ENCODE peak calls at places on chromosomes 4 and X, in eight cellular contexts. Z is cardiac fibroblast, P is tibial nerve, K is astrocyte of the spinal cord, X is MM.1S, O is kidney epithelial cell, S is heart left ventricle, H is psoas muscle. D is an unnamed sample.

GRCh38 chr4:57053508-57053907 is 56.7 kb downstream of the IGFBP7 start:
- DNase-seq in X (no peak), P (no peak), O (peak), S (no peak), Z (peak), H (no peak), K (peak), D (no peak)

GRCh38 chr4:77076889-77077635 is 1.3 kb upstream of the CCNI start:
- DNase-seq in K (no peak), H (no peak), X (no peak), Z (no peak), P (no peak), O (no peak), S (no peak), D (no peak)

GRCh38 chrX:435536-436122 is 48.9 kb upstream of the PPP2R3B start:
- DNase-seq in P (no peak), Z (no peak), K (no peak), H (peak), S (no peak), X (no peak), O (no peak), D (no peak)

GRCh38 chr4:163482197-163482596 is 8.6 kb upstream of the TKTL2 start:
- DNase-seq in S (no peak), X (peak), O (no peak), P (no peak), H (no peak), Z (no peak), K (no peak), D (peak)

GRCh38 chr4:151674804-151675290 is 86.0 kb downstream of the GATB start:
- DNase-seq in O (no peak), X (no peak), S (peak), K (peak), Z (peak), H (no peak), P (no peak), D (no peak)

GRCh38 chr4:186201535-186202230 is 10.3 kb downstream of the CYP4V2 start:
- DNase-seq in H (no peak), Z (peak), X (peak), P (no peak), S (no peak), O (no peak), K (no peak), D (no peak)

GRCh38 chr4:184424993-184425758 is 49.2 kb downstream of the IRF2 start:
- DNase-seq in H (peak), Z (no peak), P (no peak), K (no peak), S (peak), X (no peak), O (no peak), D (no peak)

GRCh38 chr4:78552398-78553396 is 1.1 kb downstream of the ANXA3 start:
- DNase-seq in P (no peak), K (no peak), H (no peak), Z (peak), X (no peak), S (no peak), O (peak), D (no peak)

GRCh38 chr4:150192986-150193385 is 114.7 kb downstream of the DCLK2 start:
- DNase-seq in O (no peak), H (no peak), P (no peak), Z (no peak), K (no peak), X (no peak), S (no peak), D (no peak)

GRCh38 chrX:82626978-82627377 is 881.1 kb upstream of the POU3F4 start:
- DNase-seq in O (no peak), P (no peak), X (no peak), K (no peak), S (no peak), Z (no peak), H (no peak), D (no peak)

GRCh38 chr4:28686618-28687017 is 1826.0 kb downstream of the STIM2 start:
- DNase-seq in K (peak), P (no peak), Z (peak), O (no peak), H (no peak), X (peak), S (peak), D (no peak)

GRCh38 chr4:123746981-123747380 is 350.4 kb downstream of the SPRY1 start:
- DNase-seq in K (no peak), X (no peak), P (no peak), O (no peak), H (no peak), S (no peak), Z (peak), D (no peak)

GRCh38 chr4:159655547-159655946 is 552.7 kb downstream of the RAPGEF2 start:
- DNase-seq in S (no peak), K (peak), Z (peak), H (no peak), X (no peak), P (no peak), O (peak), D (no peak)

GRCh38 chrX:94400488-94400887 is 726.5 kb downstream of the FAM133A start:
- DNase-seq in S (no peak), O (no peak), Z (no peak), K (no peak), H (no peak), P (no peak), X (peak), D (peak)

GRCh38 chr4:105620640-105621323 is 68.4 kb downstream of the ARHGEF38 start:
- DNase-seq in Z (peak), S (peak), O (peak), P (no peak), H (peak), K (peak), X (no peak), D (no peak)

GRCh38 chr4:7240341-7240740 is 48.0 kb downstream of the SORCS2 start:
- DNase-seq in X (no peak), P (no peak), Z (no peak), S (peak), O (no peak), K (no peak), H (no peak), D (no peak)

GRCh38 chrX:15816453-15816838 is 26.2 kb downstream of the ZRSR2 start:
- DNase-seq in K (no peak), H (no peak), Z (no peak), P (no peak), S (no peak), X (no peak), O (no peak), D (no peak)

GRCh38 chrX:119093991-119094741 is 21.4 kb downstream of the CT47C1 start:
- DNase-seq in H (no peak), X (no peak), Z (peak), S (no peak), P (no peak), O (no peak), K (peak), D (no peak)

GRCh38 chr4:152399246-152399645 is 136.6 kb downstream of the FBXW7 start:
- DNase-seq in P (no peak), H (no peak), O (no peak), Z (no peak), S (no peak), X (peak), K (no peak), D (peak)

GRCh38 chrX:13194291-13195103 is 125.4 kb downstream of the ATXN3L start:
- DNase-seq in X (no peak), H (no peak), S (no peak), P (no peak), O (peak), Z (peak), K (no peak), D (no peak)

GRCh38 chrX:19990225-19990518 is 689 bp downstream of the BCLAF3 start:
- DNase-seq in H (no peak), X (peak), P (no peak), S (no peak), Z (no peak), O (no peak), K (no peak), D (no peak)

GRCh38 chrX:1564750-1565683 is 26.4 kb upstream of the AKAP17A start:
- DNase-seq in H (no peak), Z (no peak), X (no peak), O (no peak), S (no peak), K (no peak), P (no peak), D (no peak)

GRCh38 chr4:113975578-113975977 is 3.9 kb downstream of the ARSJ start:
- DNase-seq in X (no peak), Z (no peak), P (no peak), O (no peak), H (no peak), K (no peak), S (no peak), D (no peak)

GRCh38 chr4:121139533-121140222 is 24.4 kb downstream of the TNIP3 start:
- DNase-seq in H (no peak), X (peak), Z (peak), K (peak), O (no peak), S (no peak), P (no peak), D (peak)

GRCh38 chr4:66750273-66750672 is 795.0 kb downstream of the CENPC start:
- DNase-seq in X (no peak), Z (no peak), S (no peak), O (peak), H (no peak), K (peak), P (no peak), D (no peak)

GRCh38 chr4:76624271-76624681 is 189.2 kb downstream of the SHROOM3 start:
- DNase-seq in P (peak), S (peak), Z (peak), K (peak), H (no peak), X (no peak), O (peak), D (no peak)

GRCh38 chr4:39228377-39228776 is 46.0 kb downstream of the WDR19 start:
- DNase-seq in O (no peak), P (no peak), H (no peak), Z (no peak), K (no peak), X (no peak), S (no peak), D (no peak)

GRCh38 chrX:52420824-52421443 is 52.1 kb downstream of the XAGE2 start:
- DNase-seq in Z (peak), S (no peak), H (no peak), O (no peak), X (no peak), K (no peak), P (no peak), D (no peak)

GRCh38 chr4:61511716-61512488 is 311.8 kb downstream of the ADGRL3 start:
- DNase-seq in K (peak), S (no peak), O (no peak), X (no peak), Z (peak), H (no peak), P (no peak), D (no peak)

GRCh38 chrX:153886915-153887314 is 942 bp upstream of the L1CAM start:
- DNase-seq in S (no peak), O (no peak), H (peak), Z (no peak), X (no peak), P (no peak), K (no peak), D (no peak)

GRCh38 chrX:130704053-130705038 is 198.7 kb downstream of the ENOX2 start:
- DNase-seq in K (peak), S (no peak), Z (peak), O (no peak), X (no peak), H (no peak), P (no peak), D (no peak)

GRCh38 chr4:164768516-164768915 is 14.6 kb downstream of the SMIM31 start:
- DNase-seq in H (no peak), P (no peak), X (peak), K (peak), Z (peak), O (no peak), S (no peak), D (no peak)

GRCh38 chrX:39012561-39013209 is 211.4 kb downstream of the MID1IP1 start:
- DNase-seq in H (no peak), Z (peak), P (no peak), S (no peak), O (no peak), K (no peak), X (no peak), D (no peak)

GRCh38 chr4:182107931-182108330 is 135.3 kb upstream of the TENM3 start:
- DNase-seq in P (no peak), O (no peak), X (no peak), S (no peak), K (no peak), Z (no peak), H (no peak), D (no peak)

GRCh38 chr4:166501941-166502382 is 628.9 kb downstream of the TLL1 start:
- DNase-seq in K (no peak), P (no peak), S (no peak), X (no peak), Z (peak), O (no peak), H (no peak), D (no peak)

GRCh38 chr4:168655182-168655581 is 158.3 kb downstream of the PALLD start:
- DNase-seq in X (peak), S (no peak), O (no peak), H (no peak), P (no peak), K (no peak), Z (no peak), D (no peak)

GRCh38 chr4:150510176-150510875 is 71.6 kb upstream of the MAB21L2 start:
- DNase-seq in O (no peak), S (no peak), K (peak), X (no peak), P (no peak), Z (peak), H (no peak), D (no peak)

GRCh38 chrX:43693602-43694406 is 37.7 kb downstream of the MAOA start:
- DNase-seq in S (no peak), O (no peak), H (no peak), X (no peak), K (peak), Z (peak), P (no peak), D (no peak)

GRCh38 chrX:39592776-39593175 is 505.0 kb downstream of the BCOR start:
- DNase-seq in P (no peak), H (no peak), S (no peak), Z (peak), X (no peak), K (peak), O (no peak), D (no peak)

GRCh38 chrX:152600853-152601635 is 36.7 kb upstream of the GABRQ start:
- DNase-seq in S (no peak), H (no peak), K (no peak), O (no peak), Z (no peak), P (no peak), X (no peak), D (no peak)

GRCh38 chr4:22356996-22357596 is 158.8 kb downstream of the ADGRA3 start:
- DNase-seq in O (no peak), H (no peak), S (no peak), Z (peak), P (no peak), K (peak), X (peak), D (no peak)
- TF ChIP-seq CTCF in O (peak), H (no peak), S (peak), Z (peak), P (no peak), K (peak), X (peak), D (no peak)

DNA sequence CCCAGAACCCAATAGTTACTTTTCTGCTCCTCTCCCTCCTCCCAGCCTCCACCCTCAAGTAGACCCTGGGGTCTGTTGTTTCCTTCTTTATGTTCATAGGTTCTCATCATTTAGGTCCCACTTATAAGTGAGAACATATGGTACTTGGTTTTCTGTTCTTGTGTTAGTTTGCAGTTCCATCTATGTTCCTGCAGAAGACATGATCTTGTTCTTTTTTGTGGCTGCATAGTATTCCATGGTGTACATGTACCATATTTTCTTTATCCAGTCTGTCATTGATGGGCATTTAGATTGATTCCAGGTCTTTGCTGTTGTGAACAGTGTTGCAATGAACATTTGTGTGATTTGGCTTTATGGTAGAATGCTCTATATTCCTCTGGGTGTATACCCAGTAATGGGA is 47.8 kb upstream of the LEF1 start:
- DNase-seq in X (no peak), P (no peak), S (no peak), O (no peak), H (no peak), Z (no peak), K (no peak), D (no peak)
- H3K4me3 ChIP-seq in X (no peak), P (no peak), S (no peak), O (no peak), H (no peak), Z (no peak), K (no peak), D (no peak)

GRCh38 chr4:103036169-103036568 is 16.7 kb upstream of the SLC9B1 start:
- DNase-seq in K (no peak), Z (no peak), H (no peak), P (no peak), O (no peak), X (no peak), S (no peak), D (no peak)

GRCh38 chr4:103026868-103027267 is 7.4 kb upstream of the SLC9B1 start:
- DNase-seq in K (no peak), X (no peak), P (no peak), O (no peak), S (no peak), H (no peak), Z (peak), D (no peak)

GRCh38 chr4:103030791-103031190 is 11.3 kb upstream of the SLC9B1 start:
- DNase-seq in S (no peak), K (no peak), H (no peak), X (no peak), P (no peak), Z (no peak), O (no peak), D (no peak)

GRCh38 chr4:103032575-103032974 is 13.1 kb upstream of the SLC9B1 start:
- DNase-seq in Z (peak), O (no peak), H (no peak), S (no peak), P (no peak), X (peak), K (peak), D (no peak)
- TF ChIP-seq CTCF in Z (peak), O (peak), H (peak), S (no peak), P (no peak), X (peak), K (peak), D (peak)

DNA sequence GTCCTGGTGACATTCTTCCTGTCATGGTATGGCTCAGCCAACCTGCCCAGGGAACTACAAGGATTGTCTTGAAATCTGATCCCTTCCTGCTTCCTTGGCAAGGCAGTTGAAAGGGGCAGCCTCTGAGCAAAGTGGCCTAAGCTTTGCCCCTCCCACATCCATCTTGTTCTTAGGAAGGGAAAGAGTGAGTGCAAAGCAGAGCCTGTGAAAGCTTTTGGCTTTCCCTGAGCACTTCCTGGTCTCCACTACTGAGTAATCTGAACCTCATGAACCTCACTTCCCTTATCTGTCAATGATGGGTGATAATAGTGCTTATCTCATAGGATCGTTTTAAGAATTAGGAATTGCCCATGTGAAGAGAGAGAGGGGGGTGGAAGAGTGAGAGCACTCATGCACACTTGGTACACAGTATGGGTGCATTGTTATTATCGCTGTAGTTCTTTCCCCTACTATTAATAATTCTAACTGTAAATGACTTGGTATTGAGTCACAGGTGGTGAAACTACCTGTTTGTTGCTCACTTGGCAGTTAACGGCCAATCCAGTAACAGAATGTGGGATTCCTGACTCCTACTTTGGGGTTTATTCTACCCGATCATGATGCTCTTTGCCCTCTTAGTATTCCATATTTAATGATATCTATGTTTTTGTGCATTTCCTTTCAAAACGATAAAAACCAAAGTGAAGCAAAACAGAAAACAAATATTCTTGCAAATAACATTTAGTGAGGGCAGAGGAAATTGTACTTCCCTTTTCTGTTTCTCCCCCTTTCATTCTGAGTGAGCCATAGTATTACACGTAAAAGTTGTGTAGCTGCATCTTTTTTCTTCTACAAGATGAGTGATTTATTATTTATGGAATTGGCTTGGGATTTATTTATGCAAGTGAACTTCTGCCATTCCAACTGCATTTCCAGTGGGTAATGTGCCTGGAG is 109.6 kb downstream of the AFF2 start:
- DNase-seq in K (no peak), P (no peak), X (peak), Z (no peak), O (no peak), H (no peak), S (no peak), D (no peak)
- H3K4me3 ChIP-seq in K (no peak), P (no peak), X (no peak), Z (no peak), O (no peak), H (no peak), S (no peak), D (no peak)

DNA sequence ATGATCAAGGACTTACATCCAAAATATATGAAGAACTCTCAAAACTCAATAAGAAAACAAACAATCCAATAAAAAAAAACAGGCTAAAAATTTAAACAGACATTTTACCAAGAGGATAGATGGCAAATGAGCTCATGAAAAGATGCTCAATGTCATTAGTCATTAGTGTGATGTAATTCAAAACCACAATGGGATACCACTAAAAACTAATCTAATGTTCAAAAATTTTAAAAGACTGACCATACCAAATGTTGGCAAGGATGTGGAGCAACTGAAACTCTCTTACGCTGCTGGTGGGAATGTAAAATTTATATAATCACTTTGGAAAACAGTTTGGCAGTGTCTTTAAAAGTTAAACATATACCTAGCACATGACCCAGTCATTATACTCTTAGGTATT is 43.7 kb downstream of the RPS6KA6 start:
- DNase-seq in X (no peak), P (no peak), Z (peak), O (no peak), S (no peak), K (no peak), H (no peak), D (no peak)
- TF ChIP-seq CTCF in X (no peak), P (no peak), Z (no peak), O (no peak), S (no peak), K (no peak), H (no peak), D (no peak)

DNA sequence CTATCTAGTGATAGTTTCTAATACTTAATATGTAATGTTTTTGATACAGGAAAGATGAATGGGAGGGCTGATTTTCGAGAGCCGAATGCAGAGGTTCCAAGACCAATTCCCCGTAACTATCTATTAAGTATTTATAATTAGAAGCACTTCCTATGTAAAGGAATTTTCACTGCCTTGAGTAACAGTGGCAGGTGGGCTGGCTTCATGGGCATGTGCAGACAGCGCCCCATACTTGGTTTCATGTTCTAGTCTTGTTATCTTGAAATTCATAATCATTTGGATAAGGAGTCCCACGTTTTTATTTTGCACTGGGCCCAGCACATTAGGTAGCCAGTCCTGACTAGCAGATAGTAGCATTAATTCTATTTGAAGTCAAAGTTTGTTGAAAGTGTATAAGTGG is 1.7 kb downstream of the OCIAD1 start:
- DNase-seq in K (no peak), Z (no peak), X (no peak), S (no peak), H (no peak), P (no peak), O (no peak), D (no peak)
- H3K4me3 ChIP-seq in K (no peak), Z (no peak), X (no peak), S (peak), H (peak), P (peak), O (no peak), D (no peak)

GRCh38 chr4:71497078-71497477 is 158.3 kb downstream of the SLC4A4 start:
- DNase-seq in X (no peak), H (no peak), P (no peak), Z (no peak), K (no peak), S (no peak), O (no peak), D (no peak)
- TF ChIP-seq CTCF in X (no peak), H (no peak), P (no peak), Z (no peak), K (no peak), S (no peak), O (no peak), D (no peak)

GRCh38 chr4:83112239-83112638 is 2.3 kb downstream of the PLAC8 start:
- DNase-seq in K (no peak), X (peak), O (no peak), H (no peak), S (no peak), Z (no peak), P (no peak), D (peak)
- H3K4me3 ChIP-seq in K (no peak), X (peak), O (no peak), H (no peak), S (no peak), Z (no peak), P (no peak), D (peak)

D was measured in GM12864.